ENCODE peak calls at places on chromosomes 2 and 18, in six cellular contexts. One of them, this sample, is unnamed.

GRCh38 chr2:56177420-56178220 is 6.2 kb upstream of the CCDC85A start:
- DNase-seq in stimulated activated CD4-positive, alpha-beta T cell treated with anti-CD3 and anti-CD28 coated beads, Interleukin-12 subunit alpha, Interleukin-12 subunit beta, amount 100 ng/mL, for 4 hours: no peak
- DNase-seq in heart right ventricle: no peak
- DNase-seq in testis: no peak
- DNase-seq in gastrocnemius medialis: no peak
- DNase-seq in amniotic stem cell: no peak
- DNase-seq in this sample: no peak

GRCh38 chr2:121061633-121062032 is 223.4 kb downstream of the TFCP2L1 start:
- DNase-seq in stimulated activated CD4-positive, alpha-beta T cell treated with anti-CD3 and anti-CD28 coated beads, Interleukin-12 subunit alpha, Interleukin-12 subunit beta, amount 100 ng/mL, for 4 hours: no peak
- DNase-seq in heart right ventricle: no peak
- DNase-seq in testis: no peak
- DNase-seq in gastrocnemius medialis: no peak
- DNase-seq in amniotic stem cell: no peak
- DNase-seq in this sample: no peak

GRCh38 chr2:180934911-180935310 is 45.5 kb upstream of the UBE2E3 start:
- DNase-seq in stimulated activated CD4-positive, alpha-beta T cell treated with anti-CD3 and anti-CD28 coated beads, Interleukin-12 subunit alpha, Interleukin-12 subunit beta, amount 100 ng/mL, for 4 hours: no peak
- DNase-seq in heart right ventricle: no peak
- DNase-seq in testis: no peak
- DNase-seq in gastrocnemius medialis: no peak
- DNase-seq in amniotic stem cell: no peak
- DNase-seq in this sample: no peak

GRCh38 chr18:75210274-75211001 is at the start of gene TSHZ1:
- DNase-seq in stimulated activated CD4-positive, alpha-beta T cell treated with anti-CD3 and anti-CD28 coated beads, Interleukin-12 subunit alpha, Interleukin-12 subunit beta, amount 100 ng/mL, for 4 hours: peak
- DNase-seq in heart right ventricle: no peak
- DNase-seq in testis: peak
- DNase-seq in gastrocnemius medialis: peak
- DNase-seq in amniotic stem cell: peak
- DNase-seq in this sample: peak

GRCh38 chr2:166665991-166666940 is 172.2 kb upstream of the SCN7A start:
- DNase-seq in stimulated activated CD4-positive, alpha-beta T cell treated with anti-CD3 and anti-CD28 coated beads, Interleukin-12 subunit alpha, Interleukin-12 subunit beta, amount 100 ng/mL, for 4 hours: no peak
- DNase-seq in heart right ventricle: no peak
- DNase-seq in testis: no peak
- DNase-seq in gastrocnemius medialis: no peak
- DNase-seq in amniotic stem cell: peak
- DNase-seq in this sample: no peak

GRCh38 chr2:161238264-161238558 is 70.0 kb upstream of the PSMD14 start:
- DNase-seq in stimulated activated CD4-positive, alpha-beta T cell treated with anti-CD3 and anti-CD28 coated beads, Interleukin-12 subunit alpha, Interleukin-12 subunit beta, amount 100 ng/mL, for 4 hours: no peak
- DNase-seq in heart right ventricle: no peak
- DNase-seq in testis: no peak
- DNase-seq in gastrocnemius medialis: no peak
- DNase-seq in amniotic stem cell: no peak
- DNase-seq in this sample: no peak

GRCh38 chr2:161843936-161844335 is 219.7 kb downstream of the SLC4A10 start:
- DNase-seq in stimulated activated CD4-positive, alpha-beta T cell treated with anti-CD3 and anti-CD28 coated beads, Interleukin-12 subunit alpha, Interleukin-12 subunit beta, amount 100 ng/mL, for 4 hours: no peak
- DNase-seq in heart right ventricle: no peak
- DNase-seq in testis: no peak
- DNase-seq in gastrocnemius medialis: no peak
- DNase-seq in amniotic stem cell: no peak
- DNase-seq in this sample: no peak

GRCh38 chr2:3483227-3483985 is 35.9 kb downstream of the ADI1 start:
- DNase-seq in stimulated activated CD4-positive, alpha-beta T cell treated with anti-CD3 and anti-CD28 coated beads, Interleukin-12 subunit alpha, Interleukin-12 subunit beta, amount 100 ng/mL, for 4 hours: no peak
- DNase-seq in heart right ventricle: peak
- DNase-seq in testis: peak
- DNase-seq in gastrocnemius medialis: no peak
- DNase-seq in amniotic stem cell: no peak
- DNase-seq in this sample: no peak

GRCh38 chr2:111978452-111979170 is 76.5 kb upstream of the TMEM87B start:
- DNase-seq in stimulated activated CD4-positive, alpha-beta T cell treated with anti-CD3 and anti-CD28 coated beads, Interleukin-12 subunit alpha, Interleukin-12 subunit beta, amount 100 ng/mL, for 4 hours: no peak
- DNase-seq in heart right ventricle: no peak
- DNase-seq in testis: no peak
- DNase-seq in gastrocnemius medialis: no peak
- DNase-seq in amniotic stem cell: no peak
- DNase-seq in this sample: no peak

GRCh38 chr2:53913721-53914120 is 54.0 kb upstream of the GPR75 start:
- DNase-seq in stimulated activated CD4-positive, alpha-beta T cell treated with anti-CD3 and anti-CD28 coated beads, Interleukin-12 subunit alpha, Interleukin-12 subunit beta, amount 100 ng/mL, for 4 hours: no peak
- DNase-seq in heart right ventricle: no peak
- DNase-seq in testis: no peak
- DNase-seq in gastrocnemius medialis: no peak
- DNase-seq in amniotic stem cell: no peak
- DNase-seq in this sample: no peak

GRCh38 chr18:56702946-56703345 is 51.8 kb downstream of the WDR7 start:
- DNase-seq in stimulated activated CD4-positive, alpha-beta T cell treated with anti-CD3 and anti-CD28 coated beads, Interleukin-12 subunit alpha, Interleukin-12 subunit beta, amount 100 ng/mL, for 4 hours: no peak
- DNase-seq in heart right ventricle: no peak
- DNase-seq in testis: peak
- DNase-seq in gastrocnemius medialis: no peak
- DNase-seq in amniotic stem cell: peak
- DNase-seq in this sample: no peak

GRCh38 chr2:23009545-23010149 is 375.3 kb upstream of the KLHL29 start:
- DNase-seq in stimulated activated CD4-positive, alpha-beta T cell treated with anti-CD3 and anti-CD28 coated beads, Interleukin-12 subunit alpha, Interleukin-12 subunit beta, amount 100 ng/mL, for 4 hours: no peak
- DNase-seq in heart right ventricle: no peak
- DNase-seq in testis: peak
- DNase-seq in gastrocnemius medialis: peak
- DNase-seq in amniotic stem cell: no peak
- DNase-seq in this sample: no peak

GRCh38 chr2:133213651-133214050 is 354.6 kb downstream of the NCKAP5 start:
- DNase-seq in stimulated activated CD4-positive, alpha-beta T cell treated with anti-CD3 and anti-CD28 coated beads, Interleukin-12 subunit alpha, Interleukin-12 subunit beta, amount 100 ng/mL, for 4 hours: no peak
- DNase-seq in heart right ventricle: no peak
- DNase-seq in testis: no peak
- DNase-seq in gastrocnemius medialis: no peak
- DNase-seq in amniotic stem cell: no peak
- DNase-seq in this sample: no peak

GRCh38 chr18:69813559-69813958 is 134.1 kb downstream of the CD226 start:
- DNase-seq in stimulated activated CD4-positive, alpha-beta T cell treated with anti-CD3 and anti-CD28 coated beads, Interleukin-12 subunit alpha, Interleukin-12 subunit beta, amount 100 ng/mL, for 4 hours: no peak
- DNase-seq in heart right ventricle: no peak
- DNase-seq in testis: no peak
- DNase-seq in gastrocnemius medialis: no peak
- DNase-seq in amniotic stem cell: no peak
- DNase-seq in this sample: no peak

GRCh38 chr2:217685255-217685605 is 317.6 kb downstream of the TNS1 start:
- DNase-seq in stimulated activated CD4-positive, alpha-beta T cell treated with anti-CD3 and anti-CD28 coated beads, Interleukin-12 subunit alpha, Interleukin-12 subunit beta, amount 100 ng/mL, for 4 hours: no peak
- DNase-seq in heart right ventricle: peak
- DNase-seq in testis: peak
- DNase-seq in gastrocnemius medialis: peak
- DNase-seq in amniotic stem cell: peak
- DNase-seq in this sample: peak

GRCh38 chr2:191612496-191612895 is 65.4 kb upstream of the NABP1 start:
- DNase-seq in stimulated activated CD4-positive, alpha-beta T cell treated with anti-CD3 and anti-CD28 coated beads, Interleukin-12 subunit alpha, Interleukin-12 subunit beta, amount 100 ng/mL, for 4 hours: no peak
- DNase-seq in heart right ventricle: no peak
- DNase-seq in testis: no peak
- DNase-seq in gastrocnemius medialis: no peak
- DNase-seq in amniotic stem cell: peak
- DNase-seq in this sample: no peak

GRCh38 chr18:78728301-78729098 is 251.1 kb upstream of the SALL3 start:
- DNase-seq in stimulated activated CD4-positive, alpha-beta T cell treated with anti-CD3 and anti-CD28 coated beads, Interleukin-12 subunit alpha, Interleukin-12 subunit beta, amount 100 ng/mL, for 4 hours: no peak
- DNase-seq in heart right ventricle: no peak
- DNase-seq in testis: no peak
- DNase-seq in gastrocnemius medialis: no peak
- DNase-seq in amniotic stem cell: no peak
- DNase-seq in this sample: no peak

GRCh38 chr18:6521804-6522418 is 107.2 kb upstream of the L3MBTL4 start:
- DNase-seq in stimulated activated CD4-positive, alpha-beta T cell treated with anti-CD3 and anti-CD28 coated beads, Interleukin-12 subunit alpha, Interleukin-12 subunit beta, amount 100 ng/mL, for 4 hours: no peak
- DNase-seq in heart right ventricle: no peak
- DNase-seq in testis: peak
- DNase-seq in gastrocnemius medialis: no peak
- DNase-seq in amniotic stem cell: no peak
- DNase-seq in this sample: no peak

GRCh38 chr2:31347788-31348187 is 66.8 kb downstream of the XDH start:
- DNase-seq in stimulated activated CD4-positive, alpha-beta T cell treated with anti-CD3 and anti-CD28 coated beads, Interleukin-12 subunit alpha, Interleukin-12 subunit beta, amount 100 ng/mL, for 4 hours: no peak
- DNase-seq in heart right ventricle: no peak
- DNase-seq in testis: no peak
- DNase-seq in gastrocnemius medialis: peak
- DNase-seq in amniotic stem cell: no peak
- DNase-seq in this sample: no peak

GRCh38 chr2:171297951-171298350 is 135.8 kb downstream of the METTL8 start:
- DNase-seq in stimulated activated CD4-positive, alpha-beta T cell treated with anti-CD3 and anti-CD28 coated beads, Interleukin-12 subunit alpha, Interleukin-12 subunit beta, amount 100 ng/mL, for 4 hours: no peak
- DNase-seq in heart right ventricle: no peak
- DNase-seq in testis: no peak
- DNase-seq in gastrocnemius medialis: no peak
- DNase-seq in amniotic stem cell: peak
- DNase-seq in this sample: no peak

GRCh38 chr18:47594621-47595086 is 335.8 kb downstream of the SMAD2 start:
- DNase-seq in stimulated activated CD4-positive, alpha-beta T cell treated with anti-CD3 and anti-CD28 coated beads, Interleukin-12 subunit alpha, Interleukin-12 subunit beta, amount 100 ng/mL, for 4 hours: no peak
- DNase-seq in heart right ventricle: no peak
- DNase-seq in testis: no peak
- DNase-seq in gastrocnemius medialis: no peak
- DNase-seq in amniotic stem cell: no peak
- DNase-seq in this sample: no peak

GRCh38 chr2:8329660-8330622 is 351.9 kb upstream of the ID2 start:
- DNase-seq in stimulated activated CD4-positive, alpha-beta T cell treated with anti-CD3 and anti-CD28 coated beads, Interleukin-12 subunit alpha, Interleukin-12 subunit beta, amount 100 ng/mL, for 4 hours: no peak
- DNase-seq in heart right ventricle: no peak
- DNase-seq in testis: no peak
- DNase-seq in gastrocnemius medialis: no peak
- DNase-seq in amniotic stem cell: no peak
- DNase-seq in this sample: no peak

GRCh38 chr2:176963888-176964287 is 248.7 kb upstream of the HNRNPA3 start:
- DNase-seq in stimulated activated CD4-positive, alpha-beta T cell treated with anti-CD3 and anti-CD28 coated beads, Interleukin-12 subunit alpha, Interleukin-12 subunit beta, amount 100 ng/mL, for 4 hours: no peak
- DNase-seq in heart right ventricle: no peak
- DNase-seq in testis: no peak
- DNase-seq in gastrocnemius medialis: no peak
- DNase-seq in amniotic stem cell: no peak
- DNase-seq in this sample: no peak

GRCh38 chr2:205644018-205644417 is 38.3 kb upstream of the NRP2 start:
- DNase-seq in stimulated activated CD4-positive, alpha-beta T cell treated with anti-CD3 and anti-CD28 coated beads, Interleukin-12 subunit alpha, Interleukin-12 subunit beta, amount 100 ng/mL, for 4 hours: no peak
- DNase-seq in heart right ventricle: no peak
- DNase-seq in testis: no peak
- DNase-seq in gastrocnemius medialis: no peak
- DNase-seq in amniotic stem cell: no peak
- DNase-seq in this sample: no peak

GRCh38 chr18:62999392-62999791 is 284.1 kb downstream of the PHLPP1 start:
- DNase-seq in stimulated activated CD4-positive, alpha-beta T cell treated with anti-CD3 and anti-CD28 coated beads, Interleukin-12 subunit alpha, Interleukin-12 subunit beta, amount 100 ng/mL, for 4 hours: no peak
- DNase-seq in heart right ventricle: peak
- DNase-seq in testis: peak
- DNase-seq in gastrocnemius medialis: peak
- DNase-seq in amniotic stem cell: no peak
- DNase-seq in this sample: no peak

GRCh38 chr2:164737612-164738081 is 104.0 kb downstream of the COBLL1 start:
- DNase-seq in stimulated activated CD4-positive, alpha-beta T cell treated with anti-CD3 and anti-CD28 coated beads, Interleukin-12 subunit alpha, Interleukin-12 subunit beta, amount 100 ng/mL, for 4 hours: no peak
- DNase-seq in heart right ventricle: peak
- DNase-seq in testis: peak
- DNase-seq in gastrocnemius medialis: peak
- DNase-seq in amniotic stem cell: peak
- DNase-seq in this sample: peak

GRCh38 chr2:96839288-96839874 is 4.4 kb downstream of the ANKRD23 start:
- DNase-seq in stimulated activated CD4-positive, alpha-beta T cell treated with anti-CD3 and anti-CD28 coated beads, Interleukin-12 subunit alpha, Interleukin-12 subunit beta, amount 100 ng/mL, for 4 hours: peak
- DNase-seq in heart right ventricle: peak
- DNase-seq in testis: peak
- DNase-seq in gastrocnemius medialis: peak
- DNase-seq in amniotic stem cell: no peak
- DNase-seq in this sample: no peak

GRCh38 chr2:163647300-163647699 is 88.5 kb downstream of the FIGN start:
- DNase-seq in stimulated activated CD4-positive, alpha-beta T cell treated with anti-CD3 and anti-CD28 coated beads, Interleukin-12 subunit alpha, Interleukin-12 subunit beta, amount 100 ng/mL, for 4 hours: no peak
- DNase-seq in heart right ventricle: no peak
- DNase-seq in testis: no peak
- DNase-seq in gastrocnemius medialis: no peak
- DNase-seq in amniotic stem cell: no peak
- DNase-seq in this sample: no peak